ENCODE peak calls at places on chromosomes 3 and 15, in six cellular contexts. L, F, Y, X, J and V are unnamed samples. For H3K4me1 and H3K27me3, the result is how much of the 10 kb centered on the place peaks cover.

GRCh38 chr3:114290911-114291901 is 2.6 kb upstream of the TIGIT start:
- DNase-seq in F (peak), L (peak), X (peak), J (peak), Y (peak), V (peak)

GRCh38 chr15:50256188-50257041 is 9.1 kb downstream of the HDC start:
- DNase-seq in J (no peak), Y (no peak), X (no peak), L (no peak), F (no peak), V (no peak)

GRCh38 chr15:53272116-53272515 is 482.0 kb upstream of the ONECUT1 start:
- DNase-seq in X (no peak), Y (no peak), L (no peak), F (no peak), J (no peak), V (no peak)

GRCh38 chr3:172595648-172596393 is 72.6 kb upstream of the TNFSF10 start:
- DNase-seq in F (no peak), X (no peak), L (peak), Y (no peak), J (peak), V (no peak)

GRCh38 chr3:61315874-61316273 is 64.6 kb upstream of the FHIT start:
- DNase-seq in Y (no peak), J (no peak), X (no peak), L (peak), F (no peak), V (no peak)

GRCh38 chr3:146115619-146116018 is 45.4 kb downstream of the PLOD2 start:
- DNase-seq in F (no peak), X (no peak), L (no peak), Y (no peak), J (no peak), V (no peak)

GRCh38 chr3:65636326-65636725 is 402.4 kb downstream of the MAGI1 start:
- DNase-seq in J (no peak), F (no peak), Y (no peak), L (no peak), X (no peak), V (no peak)

GRCh38 chr3:128489860-128490649 is 2.9 kb downstream of the GATA2 start:
- DNase-seq in Y (no peak), L (peak), J (no peak), F (peak), X (peak), V (no peak)

GRCh38 chr3:132554437-132554836 is 42.6 kb upstream of the ACKR4 start:
- DNase-seq in J (peak), F (no peak), Y (no peak), L (no peak), X (no peak), V (no peak)

GRCh38 chr15:91855684-91856553 is 2.4 kb downstream of the SLCO3A1 start:
- DNase-seq in X (peak), F (peak), L (peak), J (peak), Y (no peak), V (no peak)

GRCh38 chr15:33314115-33314514 is 3.3 kb downstream of the RYR3 start:
- DNase-seq in Y (no peak), L (no peak), X (no peak), J (no peak), F (no peak), V (no peak)

GRCh38 chr15:29792426-29793159 is 29.7 kb downstream of the TJP1 start:
- DNase-seq in Y (no peak), L (no peak), J (no peak), X (no peak), F (no peak), V (no peak)

GRCh38 chr3:98565843-98566242 is 27.6 kb downstream of the CPOX start:
- DNase-seq in Y (no peak), L (no peak), X (no peak), F (no peak), J (no peak), V (no peak)

GRCh38 chr3:186931487-186932280 is 1.4 kb downstream of the ST6GAL1 start:
- DNase-seq in J (peak), X (peak), L (peak), F (peak), Y (no peak), V (peak)

GRCh38 chr15:52558196-52558595 is 10.6 kb downstream of the ARPP19 start:
- DNase-seq in J (no peak), F (no peak), X (no peak), Y (no peak), L (no peak), V (no peak)

GRCh38 chr3:5190147-5190791 is 2.8 kb downstream of the EDEM1 start:
- DNase-seq in Y (no peak), X (no peak), L (no peak), F (no peak), J (no peak), V (no peak)

GRCh38 chr3:151217208-151217607 is 14.2 kb upstream of the GPR171 start:
- DNase-seq in L (no peak), X (no peak), J (no peak), Y (no peak), F (no peak), V (no peak)

GRCh38 chr3:174409085-174409743 is 449.9 kb upstream of the NAALADL2 start:
- DNase-seq in F (no peak), J (no peak), L (no peak), Y (no peak), X (no peak), V (no peak)

GRCh38 chr15:99703603-99704443 is 29.4 kb downstream of the LYSMD4 start:
- DNase-seq in F (no peak), Y (no peak), X (no peak), L (peak), J (no peak), V (no peak)

GRCh38 chr15:86183765-86184491 is 104.3 kb downstream of the AGBL1 start:
- DNase-seq in Y (no peak), L (no peak), X (no peak), F (no peak), J (no peak), V (no peak)

GRCh38 chr3:46423588-46423987 is 16.5 kb downstream of the CCRL2 start:
- DNase-seq in X (no peak), L (no peak), Y (no peak), J (no peak), F (no peak), V (no peak)

GRCh38 chr15:40069178-40070165 is 30.5 kb upstream of the SRP14 start:
- DNase-seq in Y (peak), L (peak), F (peak), J (peak), X (peak), V (no peak)
- H3K4me1 ChIP-seq in Y (under half), L (under half), F (under half), J (half or more), X (under half), V (under half)

GRCh38 chr15:24645627-24646026 is 29.9 kb upstream of the NPAP1 start:
- DNase-seq in F (no peak), L (no peak), X (no peak), Y (no peak), J (no peak), V (no peak)
- H3K4me3 ChIP-seq in F (no peak), L (no peak), X (no peak), Y (no peak), J (no peak), V (no peak)

GRCh38 chr15:62063851-62064635 is 2.7 kb upstream of the C2CD4A start:
- DNase-seq in Y (no peak), L (no peak), J (no peak), X (no peak), F (no peak), V (no peak)
- H3K27me3 ChIP-seq in Y (under half), L (half or more), J (under half), X (under half), F (under half), V (under half)

GRCh38 chr3:194083253-194084224 is 52.4 kb upstream of the HES1 start:
- DNase-seq in L (no peak), F (no peak), X (no peak), Y (no peak), J (no peak), V (no peak)

GRCh38 chr3:194089357-194090177 is 46.4 kb upstream of the HES1 start:
- DNase-seq in F (peak), L (peak), J (peak), X (peak), Y (peak), V (no peak)

GRCh38 chr3:194087995-194088841 is 47.7 kb upstream of the HES1 start:
- DNase-seq in F (no peak), J (no peak), L (no peak), X (peak), Y (no peak), V (no peak)

GRCh38 chr3:194084284-194084683 is 51.7 kb upstream of the HES1 start:
- DNase-seq in X (no peak), F (no peak), L (no peak), Y (no peak), J (no peak), V (no peak)

GRCh38 chr3:194086251-194087075 is 49.5 kb upstream of the HES1 start:
- DNase-seq in X (no peak), F (no peak), Y (no peak), L (peak), J (peak), V (no peak)
- H3K4me1 ChIP-seq in X (under half), F (under half), Y (under half), L (under half), J (under half), V (under half)

GRCh38 chr15:74225928-74226327 is 10.2 kb upstream of the CCDC33 start:
- DNase-seq in X (no peak), F (no peak), Y (no peak), L (no peak), J (no peak), V (no peak)

GRCh38 chr15:74226761-74227540 is 9.2 kb upstream of the CCDC33 start:
- DNase-seq in Y (no peak), J (no peak), L (no peak), F (no peak), X (no peak), V (no peak)

GRCh38 chr15:74228723-74229081 is 7.4 kb upstream of the CCDC33 start:
- DNase-seq in X (no peak), Y (no peak), J (no peak), F (no peak), L (peak), V (no peak)

GRCh38 chr15:74229686-74230085 is 6.4 kb upstream of the CCDC33 start:
- DNase-seq in J (no peak), Y (no peak), L (no peak), F (no peak), X (no peak), V (no peak)

GRCh38 chr15:74227968-74228722 is 8.0 kb upstream of the CCDC33 start:
- DNase-seq in L (no peak), J (peak), X (no peak), F (no peak), Y (no peak), V (no peak)
- H3K4me3 ChIP-seq in L (no peak), J (no peak), X (no peak), F (no peak), Y (no peak), V (no peak)

GRCh38 chr3:47515864-47516319 is 2.4 kb upstream of the ELP6 start:
- DNase-seq in X (no peak), F (no peak), J (no peak), Y (no peak), L (no peak), V (no peak)
- H3K27me3 ChIP-seq in X (under half), F (under half), J (under half), Y (under half), L (under half), V (under half)